ENCODE peak calls at places on chromosome 19, in ten cellular contexts. Z, Q, V, H, B, U, M, E, X and L are unnamed samples.
A peak's percentile ranks its signal among the peaks of the same experiment; 100 is the strongest.

GRCh38 chr19:17340871-17341357 is 3.6 kb downstream of the GTPBP3 start:
- DNase-seq in M (no peak), Q (no peak), B (no peak), H (no peak), E (no peak), Z (no peak), V (no peak), U (no peak), X (no peak), L (no peak)

GRCh38 chr19:23547816-23548430 is 139.1 kb downstream of the ZNF675 start:
- DNase-seq in Q (no peak), M (no peak), E (no peak), X (no peak), Z (no peak), V (peak; percentile 93), U (no peak), B (no peak), H (no peak), L (peak; percentile 56)

GRCh38 chr19:1676351-1677266 is 24.2 kb upstream of the TCF3 start:
- DNase-seq in Z (no peak), E (no peak), U (no peak), B (no peak), H (no peak), V (no peak), Q (no peak), M (no peak), X (no peak), L (no peak)

GRCh38 chr19:6325614-6326013 is 7.8 kb downstream of the ACER1 start:
- DNase-seq in E (no peak), V (no peak), Q (no peak), M (no peak), B (no peak), X (no peak), U (no peak), Z (no peak), H (no peak), L (no peak)

GRCh38 chr19:58543826-58544590 is at the start of gene TRIM28:
- DNase-seq in Z (no peak), B (peak; percentile 100), M (peak; percentile 100), H (peak; percentile 100), V (peak; percentile 99), X (peak; percentile 100), U (no peak), Q (peak; percentile 99), E (peak; percentile 98), L (peak; percentile 97)

GRCh38 chr19:49506575-49507105 is 5.8 kb upstream of the FCGRT start:
- DNase-seq in U (peak; percentile 66), Z (no peak), E (no peak), V (peak; percentile 83), B (peak; percentile 83), Q (no peak), X (peak; percentile 62), H (peak; percentile 71), M (peak; percentile 51), L (peak; percentile 12)

GRCh38 chr19:11745871-11746270 is 7.1 kb upstream of the ZNF823 start:
- DNase-seq in Q (no peak), H (no peak), Z (no peak), E (no peak), X (no peak), B (no peak), U (no peak), V (no peak), M (no peak), L (peak; percentile 86)

GRCh38 chr19:18436651-18437478 is 1.1 kb downstream of the ISYNA1 start:
- DNase-seq in H (peak; percentile 77), V (peak; percentile 38), Q (peak; percentile 74), B (no peak), U (peak; percentile 67), Z (no peak), E (peak; percentile 91), M (peak; percentile 75), X (peak; percentile 84), L (peak; percentile 32)

GRCh38 chr19:14565765-14566711 is 5.8 kb downstream of the NDUFB7 start:
- DNase-seq in Q (no peak), M (no peak), V (no peak), X (no peak), B (no peak), Z (no peak), U (no peak), E (no peak), H (no peak), L (no peak)